ENCODE peak calls at places on chromosome 9, in nine cellular contexts. C, Y, I, S, U, V, G, N and D are unnamed samples.
A peak's percentile ranks its signal among the peaks of the same experiment; 100 is the strongest.

GRCh38 chr9:6942406-6942805 is 184.6 kb downstream of the KDM4C start:
- DNase-seq in C (no peak), Y (no peak), I (no peak), S (no peak), U (no peak), V (no peak), G (no peak), N (no peak), D (no peak)

GRCh38 chr9:69122391-69123141 is 51.5 kb upstream of the TJP2 start:
- DNase-seq in C (peak; percentile 27), Y (peak; percentile 87), I (peak; percentile 28), S (peak; percentile 69), U (no peak), V (no peak), G (peak; percentile 58), N (peak; percentile 72), D (peak; percentile 84)

GRCh38 chr9:93218161-93218560 is 34.2 kb downstream of the WNK2 start:
- DNase-seq in C (no peak), Y (no peak), I (no peak), S (no peak), U (no peak), V (peak; percentile 69), G (no peak), N (no peak), D (no peak)

GRCh38 chr9:87100001-87100400 is 152.7 kb upstream of the GAS1 start:
- DNase-seq in C (no peak), Y (no peak), I (no peak), S (no peak), U (no peak), V (no peak), G (no peak), N (no peak), D (no peak)

GRCh38 chr9:89748831-89749499 is 144.2 kb downstream of the GADD45G start:
- DNase-seq in C (no peak), Y (no peak), I (no peak), S (no peak), U (no peak), V (peak; percentile 72), G (no peak), N (no peak), D (no peak)

GRCh38 chr9:72228282-72228681 is 79.0 kb downstream of the GDA start:
- DNase-seq in C (no peak), Y (no peak), I (no peak), S (no peak), U (no peak), V (no peak), G (no peak), N (no peak), D (no peak)

GRCh38 chr9:120445974-120446373 is 134.0 kb downstream of the CDK5RAP2 start:
- DNase-seq in C (no peak), Y (no peak), I (no peak), S (no peak), U (no peak), V (no peak), G (no peak), N (no peak), D (no peak)

GRCh38 chr9:110777201-110777842 is 108.7 kb downstream of the MUSK start:
- DNase-seq in C (no peak), Y (peak; percentile 69), I (no peak), S (no peak), U (no peak), V (no peak), G (no peak), N (peak; percentile 81), D (no peak)

GRCh38 chr9:93235278-93235960 is 51.5 kb downstream of the WNK2 start:
- DNase-seq in C (no peak), Y (no peak), I (no peak), S (no peak), U (no peak), V (no peak), G (no peak), N (peak; percentile 18), D (no peak)

GRCh38 chr9:104553261-104553660 is 15.7 kb upstream of the OR13C8 start:
- DNase-seq in C (no peak), Y (peak; percentile 12), I (no peak), S (no peak), U (no peak), V (no peak), G (peak; percentile 69), N (no peak), D (no peak)

GRCh38 chr9:99606955-99607354 is 214.7 kb upstream of the NR4A3 start:
- DNase-seq in C (no peak), Y (no peak), I (peak; percentile 65), S (no peak), U (no peak), V (no peak), G (no peak), N (no peak), D (peak; percentile 1)

GRCh38 chr9:28810375-28811075 is 1237.2 kb upstream of the C9orf72 start:
- DNase-seq in C (no peak), Y (peak; percentile 11), I (no peak), S (no peak), U (no peak), V (no peak), G (peak; percentile 92), N (no peak), D (no peak)

GRCh38 chr9:90552317-90552716 is 90.3 kb downstream of the DIRAS2 start:
- DNase-seq in C (no peak), Y (no peak), I (no peak), S (no peak), U (no peak), V (no peak), G (no peak), N (no peak), D (no peak)

GRCh38 chr9:32663741-32664140 is 28.3 kb upstream of the TAF1L start:
- DNase-seq in C (no peak), Y (no peak), I (no peak), S (no peak), U (no peak), V (no peak), G (no peak), N (no peak), D (no peak)

GRCh38 chr9:124256517-124257069 is 1.2 kb upstream of the NEK6 start:
- DNase-seq in C (peak; percentile 27), Y (peak; percentile 93), I (peak; percentile 14), S (peak; percentile 98), U (no peak), V (peak; percentile 56), G (peak; percentile 73), N (no peak), D (no peak)

GRCh38 chr9:15729507-15729906 is 176.7 kb downstream of the CCDC171 start:
- DNase-seq in C (no peak), Y (no peak), I (no peak), S (no peak), U (no peak), V (no peak), G (no peak), N (no peak), D (no peak)

GRCh38 chr9:85484235-85484634 is 257.5 kb downstream of the AGTPBP1 start:
- DNase-seq in C (no peak), Y (no peak), I (no peak), S (no peak), U (no peak), V (no peak), G (no peak), N (no peak), D (no peak)

GRCh38 chr9:37727002-37727401 is 26.6 kb upstream of the TRMT10B start:
- DNase-seq in C (no peak), Y (no peak), I (no peak), S (no peak), U (no peak), V (no peak), G (no peak), N (no peak), D (no peak)

GRCh38 chr9:133031496-133031911 is 707 bp downstream of the GTF3C5 start:
- DNase-seq in C (no peak), Y (no peak), I (no peak), S (peak; percentile 68), U (no peak), V (no peak), G (peak; percentile 24), N (no peak), D (no peak)

GRCh38 chr9:98488578-98489312 is 220.0 kb downstream of the GABBR2 start:
- DNase-seq in C (no peak), Y (peak; percentile 98), I (no peak), S (peak; percentile 92), U (no peak), V (no peak), G (peak; percentile 84), N (peak; percentile 86), D (no peak)

GRCh38 chr9:32644698-32645097 is 9.2 kb upstream of the TAF1L start:
- DNase-seq in C (peak; percentile 57), Y (peak; percentile 82), I (no peak), S (peak; percentile 68), U (no peak), V (no peak), G (peak; percentile 97), N (peak; percentile 19), D (no peak)

GRCh38 chr9:134546231-134546731 is 95.3 kb upstream of the COL5A1 start:
- DNase-seq in C (no peak), Y (peak; percentile 73), I (no peak), S (no peak), U (no peak), V (peak; percentile 82), G (no peak), N (peak; percentile 76), D (no peak)

GRCh38 chr9:93091056-93091452 is 5.0 kb upstream of the CARD19 start:
- DNase-seq in C (no peak), Y (no peak), I (no peak), S (no peak), U (no peak), V (peak; percentile 37), G (no peak), N (no peak), D (no peak)

GRCh38 chr9:92392690-92393089 is 11.7 kb downstream of the OGN start:
- DNase-seq in C (peak; percentile 11), Y (peak; percentile 26), I (no peak), S (no peak), U (no peak), V (no peak), G (peak; percentile 33), N (no peak), D (no peak)

GRCh38 chr9:14159440-14160222 is 154.3 kb downstream of the NFIB start:
- DNase-seq in C (no peak), Y (peak; percentile 76), I (no peak), S (no peak), U (no peak), V (no peak), G (no peak), N (no peak), D (no peak)

GRCh38 chr9:107615325-107615724 is 125.8 kb upstream of the KLF4 start:
- DNase-seq in C (no peak), Y (peak; percentile 70), I (no peak), S (no peak), U (no peak), V (no peak), G (no peak), N (no peak), D (no peak)

GRCh38 chr9:134570726-134571325 is 70.8 kb upstream of the COL5A1 start:
- DNase-seq in C (no peak), Y (no peak), I (peak; percentile 7), S (no peak), U (no peak), V (peak; percentile 70), G (no peak), N (no peak), D (no peak)

GRCh38 chr9:134575103-134575816 is 66.3 kb upstream of the COL5A1 start:
- DNase-seq in C (no peak), Y (no peak), I (no peak), S (peak; percentile 72), U (no peak), V (peak; percentile 58), G (no peak), N (no peak), D (no peak)

GRCh38 chr9:93263334-93264229 is 79.6 kb downstream of the WNK2 start:
- DNase-seq in C (no peak), Y (no peak), I (no peak), S (no peak), U (no peak), V (no peak), G (no peak), N (no peak), D (no peak)

GRCh38 chr9:115985657-115986056 is 167.9 kb upstream of the PAPPA start:
- DNase-seq in C (no peak), Y (peak; percentile 66), I (no peak), S (no peak), U (no peak), V (no peak), G (no peak), N (no peak), D (no peak)

GRCh38 chr9:83355024-83355444 is 183.2 kb downstream of the FRMD3 start:
- DNase-seq in C (no peak), Y (peak; percentile 21), I (no peak), S (peak; percentile 59), U (no peak), V (no peak), G (no peak), N (no peak), D (no peak)